ENCODE peak calls at places on chromosomes 12 and 14, in five cellular contexts. One of them, this sample, is unnamed.

GRCh38 chr14:91396959-91397815 is 20.4 kb downstream of the CCDC88C start:
- DNase-seq in A549: no peak
- DNase-seq in neural progenitor cell: no peak
- DNase-seq in SK-N-SH: no peak
- DNase-seq in heart right ventricle: no peak
- DNase-seq in this sample: no peak

GRCh38 chr14:99944241-99944651 is 121.0 kb upstream of the EVL start:
- DNase-seq in A549: no peak
- DNase-seq in neural progenitor cell: no peak
- DNase-seq in SK-N-SH: no peak
- DNase-seq in heart right ventricle: no peak
- DNase-seq in this sample: no peak

GRCh38 chr12:59041241-59042121 is 121.2 kb upstream of the LRIG3 start:
- DNase-seq in A549: no peak
- DNase-seq in neural progenitor cell: no peak
- DNase-seq in SK-N-SH: no peak
- DNase-seq in heart right ventricle: no peak
- DNase-seq in this sample: no peak

GRCh38 chr12:1911598-1912575 is 6.6 kb downstream of the CACNA2D4 start:
- DNase-seq in A549: no peak
- DNase-seq in neural progenitor cell: no peak
- DNase-seq in SK-N-SH: peak; percentile 16
- DNase-seq in heart right ventricle: no peak
- DNase-seq in this sample: no peak

GRCh38 chr14:50318031-50318626 is 6.0 kb downstream of the DMAC2L start:
- DNase-seq in A549: peak; percentile 56
- DNase-seq in neural progenitor cell: peak; percentile 24
- DNase-seq in SK-N-SH: peak; percentile 47
- DNase-seq in heart right ventricle: no peak
- DNase-seq in this sample: no peak

GRCh38 chr12:90682398-90682797 is 272.6 kb downstream of the CCER1 start:
- DNase-seq in A549: no peak
- DNase-seq in neural progenitor cell: no peak
- DNase-seq in SK-N-SH: no peak
- DNase-seq in heart right ventricle: no peak
- DNase-seq in this sample: no peak

GRCh38 chr14:35338731-35339405 is 46.7 kb downstream of the PSMA6 start:
- DNase-seq in A549: no peak
- DNase-seq in neural progenitor cell: no peak
- DNase-seq in SK-N-SH: no peak
- DNase-seq in heart right ventricle: no peak
- DNase-seq in this sample: no peak

GRCh38 chr14:68793734-68794129 is 865 bp upstream of the ZFP36L1 start:
- DNase-seq in A549: no peak
- DNase-seq in neural progenitor cell: no peak
- DNase-seq in SK-N-SH: no peak
- DNase-seq in heart right ventricle: no peak
- DNase-seq in this sample: no peak

GRCh38 chr12:103530352-103530751 is 34.6 kb upstream of the C12orf42 start:
- DNase-seq in A549: no peak
- DNase-seq in neural progenitor cell: peak; percentile 26
- DNase-seq in SK-N-SH: no peak
- DNase-seq in heart right ventricle: no peak
- DNase-seq in this sample: no peak

GRCh38 chr12:93380480-93381121 is 2.9 kb downstream of the NUDT4 start:
- DNase-seq in A549: no peak
- DNase-seq in neural progenitor cell: peak; percentile 19
- DNase-seq in SK-N-SH: peak; percentile 50
- DNase-seq in heart right ventricle: no peak
- DNase-seq in this sample: no peak

GRCh38 chr12:3761116-3761770 is 8.3 kb upstream of the CRACR2A start:
- DNase-seq in A549: no peak
- DNase-seq in neural progenitor cell: no peak
- DNase-seq in SK-N-SH: no peak
- DNase-seq in heart right ventricle: no peak
- DNase-seq in this sample: no peak

GRCh38 chr14:69499436-69499835 is 14.9 kb downstream of the PLEKHD1 start:
- DNase-seq in A549: no peak
- DNase-seq in neural progenitor cell: no peak
- DNase-seq in SK-N-SH: no peak
- DNase-seq in heart right ventricle: no peak
- DNase-seq in this sample: no peak

GRCh38 chr12:20505056-20505455 is 136.7 kb downstream of the PDE3A start:
- DNase-seq in A549: no peak
- DNase-seq in neural progenitor cell: no peak
- DNase-seq in SK-N-SH: no peak
- DNase-seq in heart right ventricle: no peak
- DNase-seq in this sample: no peak

GRCh38 chr12:25550186-25550585 is 2.9 kb downstream of the LMNTD1 start:
- DNase-seq in A549: no peak
- DNase-seq in neural progenitor cell: no peak
- DNase-seq in SK-N-SH: no peak
- DNase-seq in heart right ventricle: no peak
- DNase-seq in this sample: no peak

GRCh38 chr14:65926504-65926903 is 514.0 kb downstream of the FUT8 start:
- DNase-seq in A549: no peak
- DNase-seq in neural progenitor cell: no peak
- DNase-seq in SK-N-SH: no peak
- DNase-seq in heart right ventricle: no peak
- DNase-seq in this sample: no peak

GRCh38 chr12:131770120-131770519 is 58.1 kb upstream of the MMP17 start:
- DNase-seq in A549: no peak
- DNase-seq in neural progenitor cell: no peak
- DNase-seq in SK-N-SH: no peak
- DNase-seq in heart right ventricle: no peak
- DNase-seq in this sample: no peak

GRCh38 chr14:65070710-65071033 is 31.6 kb downstream of the MAX start:
- DNase-seq in A549: no peak
- DNase-seq in neural progenitor cell: no peak
- DNase-seq in SK-N-SH: peak; percentile 64
- DNase-seq in heart right ventricle: peak; percentile 36
- DNase-seq in this sample: no peak

GRCh38 chr14:59342516-59343484 is 122.4 kb downstream of the GPR135 start:
- DNase-seq in A549: no peak
- DNase-seq in neural progenitor cell: no peak
- DNase-seq in SK-N-SH: no peak
- DNase-seq in heart right ventricle: peak; percentile 38
- DNase-seq in this sample: no peak

GRCh38 chr14:58944226-58944769 is 244.2 kb upstream of the DAAM1 start:
- DNase-seq in A549: no peak
- DNase-seq in neural progenitor cell: peak; percentile 29
- DNase-seq in SK-N-SH: no peak
- DNase-seq in heart right ventricle: no peak
- DNase-seq in this sample: no peak

GRCh38 chr14:20493634-20494033 is 11.7 kb upstream of the RNASE10 start:
- DNase-seq in A549: no peak
- DNase-seq in neural progenitor cell: no peak
- DNase-seq in SK-N-SH: no peak
- DNase-seq in heart right ventricle: no peak
- DNase-seq in this sample: no peak

GRCh38 chr12:6183689-6184441 is 16.3 kb upstream of the CD9 start:
- DNase-seq in A549: no peak
- DNase-seq in neural progenitor cell: no peak
- DNase-seq in SK-N-SH: no peak
- DNase-seq in heart right ventricle: no peak
- DNase-seq in this sample: no peak

GRCh38 chr12:86837246-86837645 is 581.1 kb upstream of the MGAT4C start:
- DNase-seq in A549: no peak
- DNase-seq in neural progenitor cell: peak; percentile 18
- DNase-seq in SK-N-SH: no peak
- DNase-seq in heart right ventricle: no peak
- DNase-seq in this sample: no peak

GRCh38 chr14:54133896-54134295 is 177.3 kb upstream of the BMP4 start:
- DNase-seq in A549: peak; percentile 11
- DNase-seq in neural progenitor cell: no peak
- DNase-seq in SK-N-SH: no peak
- DNase-seq in heart right ventricle: no peak
- DNase-seq in this sample: no peak

GRCh38 chr14:32696325-32697101 is 242.2 kb upstream of the NPAS3 start:
- DNase-seq in A549: no peak
- DNase-seq in neural progenitor cell: no peak
- DNase-seq in SK-N-SH: no peak
- DNase-seq in heart right ventricle: no peak
- DNase-seq in this sample: no peak

GRCh38 chr12:95784286-95784685 is 6.3 kb downstream of the NTN4 start:
- DNase-seq in A549: no peak
- DNase-seq in neural progenitor cell: no peak
- DNase-seq in SK-N-SH: no peak
- DNase-seq in heart right ventricle: no peak
- DNase-seq in this sample: no peak

GRCh38 chr12:103561174-103561573 is 25.9 kb upstream of the STAB2 start:
- DNase-seq in A549: no peak
- DNase-seq in neural progenitor cell: no peak
- DNase-seq in SK-N-SH: no peak
- DNase-seq in heart right ventricle: no peak
- DNase-seq in this sample: no peak

GRCh38 chr12:66025477-66025876 is 105.1 kb downstream of the LLPH start:
- DNase-seq in A549: no peak
- DNase-seq in neural progenitor cell: no peak
- DNase-seq in SK-N-SH: no peak
- DNase-seq in heart right ventricle: no peak
- DNase-seq in this sample: no peak

GRCh38 chr14:37668646-37669045 is 73.2 kb downstream of the TTC6 start:
- DNase-seq in A549: no peak
- DNase-seq in neural progenitor cell: no peak
- DNase-seq in SK-N-SH: no peak
- DNase-seq in heart right ventricle: no peak
- DNase-seq in this sample: no peak

GRCh38 chr12:38905480-38906351 is at the start of gene CPNE8:
- DNase-seq in A549: peak; percentile 82
- DNase-seq in neural progenitor cell: peak; percentile 75
- DNase-seq in SK-N-SH: peak; percentile 55
- DNase-seq in heart right ventricle: peak; percentile 84
- DNase-seq in this sample: peak; percentile 87

GRCh38 chr12:29562167-29562776 is 64.8 kb upstream of the OVCH1 start:
- DNase-seq in A549: no peak
- DNase-seq in neural progenitor cell: no peak
- DNase-seq in SK-N-SH: no peak
- DNase-seq in heart right ventricle: no peak
- DNase-seq in this sample: peak; percentile 70

GRCh38 chr14:75032939-75033338 is 18.3 kb downstream of the MLH3 start:
- DNase-seq in A549: no peak
- DNase-seq in neural progenitor cell: no peak
- DNase-seq in SK-N-SH: peak; percentile 26
- DNase-seq in heart right ventricle: no peak
- DNase-seq in this sample: no peak

GRCh38 chr12:120902846-120903381 is 1.2 kb downstream of the SPPL3 start:
- DNase-seq in A549: no peak
- DNase-seq in neural progenitor cell: no peak
- DNase-seq in SK-N-SH: no peak
- DNase-seq in heart right ventricle: no peak
- DNase-seq in this sample: no peak

GRCh38 chr12:46998811-46999368 is 80.5 kb upstream of the PCED1B start:
- DNase-seq in A549: no peak
- DNase-seq in neural progenitor cell: no peak
- DNase-seq in SK-N-SH: no peak
- DNase-seq in heart right ventricle: no peak
- DNase-seq in this sample: no peak

GRCh38 chr14:32329690-32330290 is 692 bp downstream of the AKAP6 start:
- DNase-seq in A549: no peak
- DNase-seq in neural progenitor cell: no peak
- DNase-seq in SK-N-SH: no peak
- DNase-seq in heart right ventricle: no peak
- DNase-seq in this sample: no peak

GRCh38 chr12:34597548-34598351 is 575.5 kb downstream of the ALG10 start:
- DNase-seq in A549: no peak
- DNase-seq in neural progenitor cell: no peak
- DNase-seq in SK-N-SH: no peak
- DNase-seq in heart right ventricle: peak; percentile 1
- DNase-seq in this sample: no peak

GRCh38 chr12:34595749-34596733 is 573.7 kb downstream of the ALG10 start:
- DNase-seq in A549: no peak
- DNase-seq in neural progenitor cell: no peak
- DNase-seq in SK-N-SH: no peak
- DNase-seq in heart right ventricle: peak; percentile 1
- DNase-seq in this sample: no peak

GRCh38 chr12:34591966-34592365 is 569.7 kb downstream of the ALG10 start:
- DNase-seq in A549: no peak
- DNase-seq in neural progenitor cell: no peak
- DNase-seq in SK-N-SH: no peak
- DNase-seq in heart right ventricle: no peak
- DNase-seq in this sample: no peak
- H3K9me3 ChIP-seq in A549: peaks cover 39% of the 10 kb centered on the region
- H3K9me3 ChIP-seq in neural progenitor cell: peaks cover 73% of the 10 kb centered on the region
- H3K9me3 ChIP-seq in SK-N-SH: peaks cover 13% of the 10 kb centered on the region
- H3K9me3 ChIP-seq in heart right ventricle: peaks cover 95% of the 10 kb centered on the region
- H3K9me3 ChIP-seq in this sample: peaks cover 18% of the 10 kb centered on the region

GRCh38 chr14:104291123-104292000 is 153.0 kb downstream of the KIF26A start:
- DNase-seq in A549: no peak
- DNase-seq in neural progenitor cell: peak; percentile 69
- DNase-seq in SK-N-SH: peak; percentile 92
- DNase-seq in heart right ventricle: no peak
- DNase-seq in this sample: no peak
- H3K9me3 ChIP-seq in A549: no peaks in the 10 kb centered on the region
- H3K9me3 ChIP-seq in neural progenitor cell: no peaks in the 10 kb centered on the region
- H3K9me3 ChIP-seq in SK-N-SH: no peaks in the 10 kb centered on the region
- H3K9me3 ChIP-seq in heart right ventricle: no peaks in the 10 kb centered on the region
- H3K9me3 ChIP-seq in this sample: no peaks in the 10 kb centered on the region

DNA sequence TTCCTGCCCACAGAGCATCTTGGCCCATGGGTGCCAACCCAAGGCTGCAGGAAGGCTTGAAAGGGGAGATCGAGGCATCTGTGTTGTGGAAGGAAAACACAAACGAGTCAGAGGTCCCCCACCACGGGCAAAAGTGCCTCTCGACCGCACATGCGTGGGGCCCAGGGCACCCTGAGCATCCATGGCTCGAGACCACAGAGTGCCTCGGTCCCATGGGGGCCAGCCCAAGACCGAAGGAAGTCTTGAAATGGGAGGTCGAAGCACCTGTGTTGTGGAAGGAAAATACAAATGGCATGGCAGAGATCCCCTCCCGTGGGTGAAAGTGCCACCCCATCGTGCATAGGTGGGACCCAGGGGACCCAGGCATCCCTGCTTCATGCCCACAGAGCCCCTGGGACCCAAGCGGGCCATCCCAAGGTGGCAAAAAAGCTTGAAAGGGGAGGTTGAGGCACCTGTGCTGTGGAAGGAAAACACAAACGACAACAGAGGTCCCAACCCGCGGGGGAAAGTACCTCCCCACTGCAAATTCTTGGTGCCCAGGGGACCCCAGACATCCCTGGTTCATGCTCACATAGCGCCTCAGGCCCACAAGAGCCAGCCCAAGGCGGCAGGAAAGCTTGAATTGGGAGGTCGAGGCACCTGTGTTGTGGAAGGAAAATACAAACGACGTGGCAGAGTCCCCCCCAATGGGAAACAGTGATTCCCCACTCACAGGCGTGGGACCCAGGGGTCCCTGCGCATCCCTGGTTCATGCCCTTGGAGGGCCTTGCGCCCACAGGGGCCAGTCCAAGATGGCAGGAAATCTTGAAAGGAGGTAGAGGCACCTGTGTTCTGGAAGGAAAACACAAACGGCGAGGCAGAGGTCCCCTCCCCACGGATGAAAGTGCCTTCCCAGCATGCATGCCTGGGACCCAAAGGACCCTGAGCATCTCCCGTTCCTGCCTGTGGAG is 373.0 kb downstream of the ALG10 start:
- DNase-seq in A549: no peak
- DNase-seq in neural progenitor cell: no peak
- DNase-seq in SK-N-SH: peak; percentile 7
- DNase-seq in heart right ventricle: peak; percentile 2
- DNase-seq in this sample: peak; percentile 9
- H3K9me3 ChIP-seq in A549: no peaks in the 10 kb centered on the region
- H3K9me3 ChIP-seq in neural progenitor cell: no peaks in the 10 kb centered on the region
- H3K9me3 ChIP-seq in SK-N-SH: no peaks in the 10 kb centered on the region
- H3K9me3 ChIP-seq in heart right ventricle: no peaks in the 10 kb centered on the region
- H3K9me3 ChIP-seq in this sample: no peaks in the 10 kb centered on the region

GRCh38 chr12:12441891-12442461 is 85.1 kb downstream of the BORCS5 start:
- DNase-seq in A549: no peak
- DNase-seq in neural progenitor cell: no peak
- DNase-seq in SK-N-SH: no peak
- DNase-seq in heart right ventricle: no peak
- DNase-seq in this sample: no peak
- H3K9me3 ChIP-seq in A549: peaks cover 3% of the 10 kb centered on the region
- H3K9me3 ChIP-seq in neural progenitor cell: no peaks in the 10 kb centered on the region
- H3K9me3 ChIP-seq in SK-N-SH: no peaks in the 10 kb centered on the region
- H3K9me3 ChIP-seq in heart right ventricle: no peaks in the 10 kb centered on the region
- H3K9me3 ChIP-seq in this sample: no peaks in the 10 kb centered on the region

This sample was measured in uterus.